ENCODE peak calls at places on chromosomes 7 and 10, in seven cellular contexts. Y is left ventricle myocardium superior, F is foreskin fibroblast, K is NCI-H1105 treated with DMSO at 0.1 percent for 48 hours, H is posterior cingulate gyrus, E is kidney, V is iPS-NIHi11. B is an unnamed sample.

GRCh38 chr10:62426086-62426485 is 51.9 kb downstream of the ZNF365 start:
- DNase-seq in E (no peak), H (no peak), K (no peak), V (no peak), F (peak), Y (no peak), B (no peak)

GRCh38 chr10:4013651-4014085 is 228.7 kb upstream of the KLF6 start:
- DNase-seq in E (no peak), Y (peak), K (no peak), H (peak), V (no peak), F (no peak), B (no peak)

GRCh38 chr10:106609867-106610266 is 554.6 kb downstream of the SORCS1 start:
- DNase-seq in H (no peak), F (peak), V (peak), K (no peak), E (no peak), Y (no peak), B (peak)

GRCh38 chr7:16114633-16115032 is 306.7 kb downstream of the CRPPA start:
- DNase-seq in V (no peak), F (peak), H (no peak), E (no peak), K (peak), Y (no peak), B (peak)

GRCh38 chr10:76559889-76560215 is 1077.8 kb downstream of the KCNMA1 start:
- DNase-seq in H (no peak), E (no peak), V (no peak), Y (no peak), K (no peak), F (peak), B (no peak)

GRCh38 chr7:66747385-66748126 is 7.0 kb downstream of the RABGEF1 start:
- DNase-seq in V (no peak), H (no peak), F (no peak), K (no peak), E (no peak), Y (no peak), B (peak)

GRCh38 chr10:6027929-6028328 is 34.2 kb downstream of the IL2RA start:
- DNase-seq in F (no peak), Y (no peak), E (no peak), K (no peak), H (no peak), V (no peak), B (no peak)

GRCh38 chr7:150931199-150931869 is 46.8 kb downstream of the KCNH2 start:
- DNase-seq in V (no peak), E (no peak), F (no peak), H (no peak), Y (no peak), K (peak), B (peak)

GRCh38 chr7:136947347-136947746 is 78.9 kb downstream of the CHRM2 start:
- DNase-seq in F (peak), V (no peak), H (no peak), K (peak), E (no peak), Y (no peak), B (no peak)

GRCh38 chr10:86292462-86293322 is 73.9 kb downstream of the GRID1 start:
- DNase-seq in F (no peak), H (peak), K (no peak), Y (no peak), V (no peak), E (no peak), B (peak)

GRCh38 chr10:18437486-18437885 is 213.9 kb downstream of the NSUN6 start:
- DNase-seq in V (no peak), H (no peak), F (no peak), K (no peak), E (no peak), Y (no peak), B (no peak)

GRCh38 chr7:102230593-102230992 is 56.1 kb upstream of the SH2B2 start:
- DNase-seq in E (no peak), H (no peak), K (no peak), Y (no peak), F (peak), V (no peak), B (no peak)

GRCh38 chr10:109987413-109987812 is 20.4 kb upstream of the ADD3 start:
- DNase-seq in Y (no peak), F (peak), E (no peak), H (no peak), K (no peak), V (no peak), B (no peak)

GRCh38 chr7:112152186-112152585 is 54.0 kb downstream of the DOCK4 start:
- DNase-seq in F (peak), E (no peak), H (no peak), K (no peak), Y (no peak), V (no peak), B (peak)

GRCh38 chr10:27240212-27240890 is at the start of gene ACBD5:
- DNase-seq in K (peak), E (peak), V (peak), H (peak), F (peak), Y (peak), B (peak)

GRCh38 chr10:50567384-50567783 is 56.4 kb downstream of the SGMS1 start:
- DNase-seq in K (peak), E (no peak), Y (no peak), V (no peak), H (peak), F (no peak), B (peak)

GRCh38 chr7:882336-883028 is 6.1 kb downstream of the GET4 start:
- DNase-seq in F (no peak), K (no peak), V (no peak), Y (peak), E (peak), H (no peak), B (no peak)

GRCh38 chr7:30800785-30801252 is 29.6 kb downstream of the MINDY4 start:
- DNase-seq in E (no peak), H (peak), F (peak), K (peak), V (peak), Y (no peak), B (peak)

GRCh38 chr7:91636129-91636724 is 244.3 kb downstream of the MTERF1 start:
- DNase-seq in V (peak), E (no peak), H (no peak), Y (no peak), K (no peak), F (no peak), B (peak)

GRCh38 chr7:145016068-145016467 is 180.2 kb upstream of the TPK1 start:
- DNase-seq in Y (no peak), K (no peak), H (no peak), V (peak), F (no peak), E (no peak), B (peak)

GRCh38 chr7:50283206-50283605 is 21.3 kb upstream of the IKZF1 start:
- DNase-seq in Y (no peak), K (no peak), F (no peak), E (no peak), V (no peak), H (no peak), B (peak)

GRCh38 chr7:79668292-79668691 is 214.8 kb upstream of the MAGI2 start:
- DNase-seq in V (no peak), Y (no peak), K (no peak), E (no peak), H (no peak), F (peak), B (no peak)

GRCh38 chr7:87139514-87139913 is 12.7 kb upstream of the DMTF1 start:
- DNase-seq in V (no peak), Y (no peak), F (no peak), E (no peak), K (no peak), H (no peak), B (no peak)

GRCh38 chr10:93458821-93459257 is 23.3 kb downstream of the MYOF start:
- DNase-seq in F (peak), V (peak), Y (peak), H (no peak), K (no peak), E (peak), B (no peak)

GRCh38 chr10:117413928-117414618 is 38.8 kb upstream of the PDZD8 start:
- DNase-seq in F (peak), H (no peak), V (no peak), K (peak), E (no peak), Y (no peak), B (peak)

GRCh38 chr7:32905175-32905662 is 13.7 kb upstream of the KBTBD2 start:
- DNase-seq in K (no peak), V (peak), H (peak), F (peak), E (no peak), Y (peak), B (peak)

GRCh38 chr7:113629244-113629643 is 289.6 kb downstream of the PPP1R3A start:
- DNase-seq in H (no peak), E (no peak), F (no peak), K (no peak), V (no peak), Y (no peak), B (no peak)

GRCh38 chr7:7201583-7202374 is 19.4 kb downstream of the C1GALT1 start:
- DNase-seq in Y (no peak), H (no peak), E (peak), F (no peak), V (peak), K (no peak), B (peak)

GRCh38 chr10:59854571-59854970 is 51.8 kb downstream of the CCDC6 start:
- DNase-seq in Y (no peak), F (no peak), K (no peak), H (no peak), E (no peak), V (no peak), B (no peak)